ENCODE peak calls at places on chromosome 5, in four cellular contexts. B, Z, P and X are unnamed samples.

GRCh38 chr5:150138551-150139265 is 16.9 kb downstream of the PDGFRB start:
- DNase-seq in B (peak), Z (peak), P (peak), X (no peak)

GRCh38 chr5:157890825-157891587 is 32.1 kb upstream of the CLINT1 start:
- DNase-seq in B (peak), Z (no peak), P (no peak), X (no peak)

GRCh38 chr5:124132843-124133242 is 613.6 kb downstream of the ZNF608 start:
- DNase-seq in Z (no peak), B (no peak), P (no peak), X (no peak)

GRCh38 chr5:43515678-43516048 is 715 bp upstream of the C5orf34 start:
- DNase-seq in B (no peak), P (no peak), Z (no peak), X (no peak)

GRCh38 chr5:22411950-22412349 is 441.2 kb downstream of the CDH12 start:
- DNase-seq in Z (no peak), B (no peak), P (no peak), X (no peak)

GRCh38 chr5:43305948-43306563 is 7.2 kb downstream of the HMGCS1 start:
- DNase-seq in Z (peak), P (peak), B (peak), X (no peak)

GRCh38 chr5:112977440-112977861 is 853 bp downstream of the DCP2 start:
- DNase-seq in Z (no peak), B (no peak), P (no peak), X (no peak)

GRCh38 chr5:100802188-100802587 is 100.9 kb downstream of the ST8SIA4 start:
- DNase-seq in P (no peak), Z (no peak), B (no peak), X (no peak)

GRCh38 chr5:94901071-94901979 is 282.9 kb downstream of the SLF1 start:
- DNase-seq in B (peak), P (peak), Z (no peak), X (no peak)

GRCh38 chr5:2263763-2264162 is 381.0 kb upstream of the IRX4 start:
- DNase-seq in P (no peak), B (no peak), Z (no peak), X (no peak)

GRCh38 chr5:177301503-177302165 is 1.9 kb downstream of the RAB24 start:
- DNase-seq in Z (no peak), P (no peak), B (no peak), X (no peak)

GRCh38 chr5:163306421-163306820 is 131.0 kb upstream of the CCNG1 start:
- DNase-seq in B (peak), Z (peak), P (no peak), X (no peak)

GRCh38 chr5:81794246-81794645 is 43.3 kb upstream of the SSBP2 start:
- DNase-seq in B (peak), P (no peak), Z (no peak), X (no peak)

GRCh38 chr5:136200130-136200529 is 7.2 kb upstream of the SMIM32 start:
- DNase-seq in P (no peak), Z (peak), B (no peak), X (no peak)

GRCh38 chr5:143140492-143141231 is 262.8 kb downstream of the NR3C1 start:
- DNase-seq in P (no peak), Z (no peak), B (no peak), X (no peak)

GRCh38 chr5:71706906-71707305 is 12.2 kb upstream of the CARTPT start:
- DNase-seq in P (no peak), Z (no peak), B (no peak), X (no peak)

GRCh38 chr5:31366941-31367340 is 165.0 kb downstream of the DROSHA start:
- DNase-seq in B (peak), P (peak), Z (no peak), X (no peak)

GRCh38 chr5:69431424-69432303 is 16.7 kb downstream of the MARVELD2 start:
- DNase-seq in B (no peak), Z (no peak), P (no peak), X (no peak)

GRCh38 chr5:88732181-88732633 is 150.8 kb downstream of the MEF2C start:
- DNase-seq in Z (no peak), P (peak), B (peak), X (no peak)

DNA sequence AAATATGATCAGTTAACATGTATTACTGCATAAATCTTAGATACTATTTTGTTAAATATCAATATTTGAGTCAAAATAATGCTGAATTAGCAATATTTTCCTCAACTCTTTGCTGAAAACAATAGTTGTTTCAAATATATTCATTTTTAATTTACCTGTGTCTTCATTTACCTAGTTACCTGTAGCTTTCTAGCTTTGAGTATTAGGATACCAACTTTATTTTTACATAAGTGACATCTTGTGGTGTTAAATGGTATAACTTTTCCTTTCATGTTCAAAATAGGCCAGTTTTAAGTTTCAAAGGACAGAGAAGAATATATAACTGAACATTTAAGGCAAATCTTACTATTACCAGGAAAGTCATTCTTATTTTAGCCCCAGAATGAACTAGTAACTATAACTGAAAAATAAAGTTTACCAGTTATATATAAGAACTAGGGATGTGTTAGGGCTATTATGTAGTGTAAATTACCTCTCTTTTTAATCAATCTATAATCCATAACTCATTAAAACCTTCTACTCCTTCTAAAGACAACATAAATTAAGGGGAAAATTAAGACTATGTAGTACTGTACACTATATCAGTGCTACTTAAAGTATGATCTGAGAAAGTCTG is 25.3 kb downstream of the AP3B1 start:
- DNase-seq in B (peak), P (peak), Z (no peak), X (no peak)
- TF ChIP-seq CTCF in B (peak), P (no peak), Z (peak), X (peak)

DNA sequence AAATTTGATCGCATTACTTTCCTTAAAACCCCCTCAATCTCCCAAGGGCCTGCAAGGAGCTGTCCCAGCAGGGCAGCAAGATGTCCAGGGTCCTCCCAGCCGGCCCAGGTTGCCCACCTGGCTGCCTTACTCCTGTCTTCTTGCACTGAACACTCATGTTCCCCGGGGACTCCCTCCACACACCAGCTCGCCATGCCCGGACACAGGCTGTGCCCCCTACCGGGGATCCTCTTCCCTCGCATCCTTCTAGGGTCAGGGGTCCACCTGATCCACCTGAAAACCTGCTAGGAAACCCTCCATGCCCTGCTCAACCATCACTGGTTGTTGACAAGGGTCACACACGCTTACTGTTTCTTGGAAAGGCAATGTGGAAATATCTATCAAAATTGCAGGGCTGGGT is 172.0 kb upstream of the MSX2 start:
- DNase-seq in Z (no peak), P (no peak), B (no peak), X (no peak)
- TF ChIP-seq CTCF in Z (no peak), P (no peak), B (no peak), X (no peak)

DNA sequence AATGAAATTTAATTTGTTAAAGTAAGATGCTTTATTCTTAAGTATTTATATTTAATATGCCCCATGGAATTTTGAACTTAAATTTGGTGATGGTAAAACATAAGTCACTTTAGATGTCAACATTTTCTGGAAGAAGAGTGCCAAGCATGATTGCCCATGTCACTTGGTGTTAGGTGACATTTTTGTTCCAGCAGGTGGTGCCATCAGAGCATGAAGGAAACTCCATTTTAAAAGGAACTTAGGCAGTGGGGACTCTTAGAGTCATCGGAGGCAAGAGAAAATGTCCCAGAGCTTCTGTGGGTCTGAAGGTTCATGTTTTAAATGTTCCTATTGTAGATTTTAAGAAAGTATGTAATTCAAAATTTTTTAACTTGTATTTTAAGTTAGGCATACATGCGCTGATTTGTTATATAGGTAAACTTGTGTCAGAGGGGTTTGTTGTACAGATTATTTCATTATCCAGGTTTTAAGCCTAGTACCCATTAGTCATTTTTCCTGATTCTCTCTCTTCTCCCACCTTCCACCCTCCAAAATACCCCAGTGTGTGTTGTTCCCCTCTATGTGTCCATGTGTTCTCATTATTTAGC is 789.3 kb downstream of the SEMA5A start:
- DNase-seq in P (peak), Z (peak), B (peak), X (no peak)
- TF ChIP-seq CTCF in P (peak), Z (peak), B (peak), X (no peak)

DNA sequence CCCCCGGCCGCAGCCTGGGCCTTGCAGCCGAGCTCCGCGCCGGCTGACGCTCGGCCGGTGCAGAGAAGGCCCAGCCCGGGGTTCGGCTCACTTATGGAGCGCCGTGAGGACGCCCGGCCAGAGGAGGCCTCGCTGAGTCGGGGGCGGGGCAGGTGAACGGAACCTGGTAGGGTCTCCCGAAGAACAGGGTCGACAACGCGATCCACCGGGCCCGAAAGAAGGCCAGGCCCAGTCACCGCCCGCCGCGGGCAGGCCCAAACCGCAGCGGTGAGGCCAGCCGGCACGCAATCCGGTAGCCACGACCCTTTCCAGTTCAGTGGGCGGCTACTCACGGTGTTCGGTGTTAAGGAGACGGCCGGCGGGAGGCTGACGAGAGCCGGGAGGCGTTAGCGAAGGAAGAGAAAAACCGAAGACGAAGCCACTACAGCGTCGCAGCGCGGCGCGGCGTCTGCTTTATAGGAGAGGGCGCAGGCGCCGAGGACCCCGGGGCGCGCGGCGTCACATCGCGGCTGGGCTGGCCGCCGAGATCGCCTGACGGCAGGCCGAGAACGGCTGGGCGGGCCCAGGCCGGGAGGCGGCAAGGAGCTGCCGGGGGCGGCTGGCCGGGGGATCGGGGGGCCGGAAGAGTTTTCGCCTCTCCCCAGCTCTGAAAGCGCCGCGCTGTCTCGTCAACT is at the start of gene SKP1:
- DNase-seq in P (peak), B (peak), Z (peak), X (peak)
- TF ChIP-seq CTCF in P (no peak), B (no peak), Z (no peak), X (no peak)

GRCh38 chr5:130243641-130244040 is 339.4 kb downstream of the CHSY3 start:
- DNase-seq in P (no peak), Z (no peak), B (no peak), X (no peak)

GRCh38 chr5:130231786-130232185 is 327.5 kb downstream of the CHSY3 start:
- DNase-seq in B (no peak), Z (no peak), P (no peak), X (no peak)

GRCh38 chr5:130237721-130238120 is 333.5 kb downstream of the CHSY3 start:
- DNase-seq in P (no peak), B (peak), Z (no peak), X (no peak)
- TF ChIP-seq CTCF in P (no peak), B (no peak), Z (no peak), X (no peak)

GRCh38 chr5:175796536-175797499 is 74.6 kb upstream of the CPLX2 start:
- DNase-seq in P (peak), B (peak), Z (peak), X (peak)
- TF ChIP-seq CTCF in P (no peak), B (no peak), Z (no peak), X (no peak)